ENCODE peak calls at places on chromosomes 11 and 22, in five cellular contexts. L is CD8-positive, alpha-beta T cell; K is iris pigment epithelial cell; B is stimulated activated CD8-positive, alpha-beta memory T cell treated with anti-CD3 and anti-CD28 coated beads, Interleukin-7, amount 100 ng/mL, for 1 hour; I is mesendoderm. A is an unnamed sample.

GRCh38 chr22:38049812-38050619 is 7.2 kb upstream of the PICK1 start:
- DNase-seq in B (no peak), K (no peak), L (no peak), I (no peak), A (no peak)

GRCh38 chr22:20810645-20811044 is 36.7 kb downstream of the SERPIND1 start:
- DNase-seq in K (no peak), L (peak; percentile 21), I (no peak), B (no peak), A (no peak)

GRCh38 chr11:96279421-96280290 is 63.3 kb downstream of the MAML2 start:
- DNase-seq in L (no peak), B (no peak), K (peak; percentile 79), I (no peak), A (no peak)

GRCh38 chr22:41308054-41308453 is 6.7 kb downstream of the ZC3H7B start:
- DNase-seq in K (peak; percentile 63), B (no peak), L (no peak), I (peak; percentile 74), A (no peak)

GRCh38 chr11:27401280-27401679 is 38.3 kb upstream of the CCDC34 start:
- DNase-seq in K (no peak), I (no peak), L (no peak), B (no peak), A (no peak)

GRCh38 chr11:16632295-16633200 is 105.9 kb upstream of the C11orf58 start:
- DNase-seq in B (no peak), K (peak; percentile 38), I (peak; percentile 53), L (no peak), A (no peak)

GRCh38 chr11:104127828-104128227 is 36.1 kb downstream of the PDGFD start:
- DNase-seq in L (no peak), K (peak; percentile 49), B (no peak), I (peak; percentile 52), A (no peak)

GRCh38 chr11:117217685-117218084 is 14.2 kb downstream of the PCSK7 start:
- DNase-seq in I (no peak), B (no peak), K (no peak), L (no peak), A (no peak)

GRCh38 chr11:130908061-130908460 is 8.2 kb downstream of the SNX19 start:
- DNase-seq in B (no peak), K (no peak), L (no peak), I (no peak), A (no peak)

GRCh38 chr11:36622431-36623136 is 24.5 kb upstream of the RAG2 start:
- DNase-seq in K (peak; percentile 33), B (no peak), I (no peak), L (no peak), A (no peak)

GRCh38 chr11:119755351-119756071 is 26.5 kb upstream of the NECTIN1 start:
- DNase-seq in B (no peak), L (no peak), K (no peak), I (peak; percentile 64), A (no peak)

GRCh38 chr11:123973816-123974215 is 3.8 kb downstream of the OR10S1 start:
- DNase-seq in B (no peak), I (no peak), K (peak; percentile 85), L (no peak), A (no peak)

GRCh38 chr22:49764151-49764581 is 63.5 kb downstream of the BRD1 start:
- DNase-seq in B (no peak), L (no peak), K (no peak), I (no peak), A (no peak)

A was measured in retina.